ENCODE peak calls at places on chromosomes 4 and X, in seven cellular contexts. One of them, this sample, is unnamed.

GRCh38 chr4:134773497-134774000 is 572.0 kb upstream of the PABPC4L start:
- DNase-seq in frontal cortex: no peak
- DNase-seq in cardiac fibroblast: no peak
- DNase-seq in amygdala: no peak
- DNase-seq in NCI-H2227 treated with DMSO at 0.1 percent for 48 hours: no peak
- DNase-seq in effector memory CD8-positive, alpha-beta T cell: no peak
- DNase-seq in EL: no peak
- DNase-seq in this sample: no peak

GRCh38 chr4:137892134-137892533 is 350.0 kb downstream of the SLC7A11 start:
- DNase-seq in NCI-H2227 treated with DMSO at 0.1 percent for 48 hours: no peak
- DNase-seq in EL: peak; percentile 66
- DNase-seq in cardiac fibroblast: peak; percentile 9
- DNase-seq in frontal cortex: no peak
- DNase-seq in amygdala: no peak
- DNase-seq in effector memory CD8-positive, alpha-beta T cell: no peak
- DNase-seq in this sample: no peak

GRCh38 chrX:68183612-68184214 is 249.6 kb downstream of the OPHN1 start:
- DNase-seq in cardiac fibroblast: peak; percentile 51
- DNase-seq in amygdala: no peak
- DNase-seq in effector memory CD8-positive, alpha-beta T cell: no peak
- DNase-seq in EL: peak; percentile 38
- DNase-seq in frontal cortex: no peak
- DNase-seq in NCI-H2227 treated with DMSO at 0.1 percent for 48 hours: peak; percentile 34
- DNase-seq in this sample: no peak

GRCh38 chr4:168141733-168142132 is 49.4 kb downstream of the ANXA10 start:
- DNase-seq in EL: no peak
- DNase-seq in NCI-H2227 treated with DMSO at 0.1 percent for 48 hours: no peak
- DNase-seq in frontal cortex: no peak
- DNase-seq in effector memory CD8-positive, alpha-beta T cell: no peak
- DNase-seq in amygdala: no peak
- DNase-seq in cardiac fibroblast: no peak
- DNase-seq in this sample: no peak

GRCh38 chr4:57020467-57021101 is 41.9 kb downstream of the POLR2B start:
- DNase-seq in frontal cortex: no peak
- DNase-seq in EL: peak; percentile 79
- DNase-seq in NCI-H2227 treated with DMSO at 0.1 percent for 48 hours: no peak
- DNase-seq in cardiac fibroblast: peak; percentile 86
- DNase-seq in effector memory CD8-positive, alpha-beta T cell: no peak
- DNase-seq in amygdala: no peak
- DNase-seq in this sample: no peak

GRCh38 chr4:107757860-107758476 is 37.9 kb upstream of the PAPSS1 start:
- DNase-seq in NCI-H2227 treated with DMSO at 0.1 percent for 48 hours: peak; percentile 24
- DNase-seq in cardiac fibroblast: peak; percentile 69
- DNase-seq in EL: peak; percentile 16
- DNase-seq in amygdala: no peak
- DNase-seq in effector memory CD8-positive, alpha-beta T cell: no peak
- DNase-seq in frontal cortex: no peak
- DNase-seq in this sample: no peak

GRCh38 chrX:32520789-32521188 is 690.6 kb downstream of the DMD start:
- DNase-seq in effector memory CD8-positive, alpha-beta T cell: no peak
- DNase-seq in amygdala: no peak
- DNase-seq in NCI-H2227 treated with DMSO at 0.1 percent for 48 hours: no peak
- DNase-seq in cardiac fibroblast: no peak
- DNase-seq in EL: no peak
- DNase-seq in frontal cortex: no peak
- DNase-seq in this sample: no peak

GRCh38 chrX:148310402-148311200 is 189.8 kb upstream of the AFF2 start:
- DNase-seq in effector memory CD8-positive, alpha-beta T cell: peak; percentile 24
- DNase-seq in amygdala: no peak
- DNase-seq in NCI-H2227 treated with DMSO at 0.1 percent for 48 hours: no peak
- DNase-seq in frontal cortex: no peak
- DNase-seq in EL: no peak
- DNase-seq in cardiac fibroblast: no peak
- DNase-seq in this sample: peak; percentile 20

GRCh38 chrX:103779156-103779555 is 2.5 kb downstream of the PLP1 start:
- DNase-seq in amygdala: no peak
- DNase-seq in cardiac fibroblast: peak; percentile 64
- DNase-seq in NCI-H2227 treated with DMSO at 0.1 percent for 48 hours: peak; percentile 52
- DNase-seq in frontal cortex: no peak
- DNase-seq in effector memory CD8-positive, alpha-beta T cell: no peak
- DNase-seq in EL: no peak
- DNase-seq in this sample: no peak

GRCh38 chr4:72631296-72631695 is 62.3 kb upstream of the ADAMTS3 start:
- DNase-seq in frontal cortex: no peak
- DNase-seq in effector memory CD8-positive, alpha-beta T cell: no peak
- DNase-seq in NCI-H2227 treated with DMSO at 0.1 percent for 48 hours: no peak
- DNase-seq in EL: peak; percentile 90
- DNase-seq in cardiac fibroblast: peak; percentile 51
- DNase-seq in amygdala: no peak
- DNase-seq in this sample: no peak

GRCh38 chr4:185504098-185505047 is 30.9 kb downstream of the PDLIM3 start:
- DNase-seq in amygdala: no peak
- DNase-seq in effector memory CD8-positive, alpha-beta T cell: no peak
- DNase-seq in NCI-H2227 treated with DMSO at 0.1 percent for 48 hours: peak; percentile 11
- DNase-seq in cardiac fibroblast: peak; percentile 83
- DNase-seq in EL: peak; percentile 56
- DNase-seq in frontal cortex: no peak
- DNase-seq in this sample: no peak

GRCh38 chrX:151825927-151826471 is 86.7 kb upstream of the MAGEA4 start:
- DNase-seq in effector memory CD8-positive, alpha-beta T cell: no peak
- DNase-seq in frontal cortex: no peak
- DNase-seq in NCI-H2227 treated with DMSO at 0.1 percent for 48 hours: no peak
- DNase-seq in amygdala: no peak
- DNase-seq in EL: peak; percentile 85
- DNase-seq in cardiac fibroblast: peak; percentile 91
- DNase-seq in this sample: no peak

GRCh38 chr4:185728886-185729285 is 83.1 kb downstream of the SORBS2 start:
- DNase-seq in EL: no peak
- DNase-seq in amygdala: no peak
- DNase-seq in NCI-H2227 treated with DMSO at 0.1 percent for 48 hours: no peak
- DNase-seq in effector memory CD8-positive, alpha-beta T cell: no peak
- DNase-seq in cardiac fibroblast: no peak
- DNase-seq in frontal cortex: no peak
- DNase-seq in this sample: no peak

This sample was measured in activated CD8-positive, alpha-beta memory T cell treated with anti-CD3 and anti-CD28 coated beads, Interleukin-2, amount 50 U/mL, for 4 hours.